ENCODE peak calls at places on chromosome X, in four cellular contexts. N, T, S and U are unnamed samples.

GRCh38 chrX:150211988-150212387 is 151.1 kb upstream of the MAMLD1 start:
- DNase-seq in N (no peak), T (no peak), S (no peak), U (no peak)

GRCh38 chrX:70444326-70445196 is at the start of gene DLG3:
- DNase-seq in N (no peak), T (peak), S (no peak), U (no peak)

GRCh38 chrX:17564689-17565409 is 172.4 kb upstream of the SCML1 start:
- DNase-seq in N (no peak), T (no peak), S (no peak), U (no peak)

GRCh38 chrX:46577116-46578005 is 3.8 kb downstream of the CHST7 start:
- DNase-seq in N (no peak), T (no peak), S (no peak), U (no peak)

GRCh38 chrX:23752740-23753435 is 9.8 kb upstream of the ACOT9 start:
- DNase-seq in N (no peak), T (no peak), S (no peak), U (no peak)

GRCh38 chrX:102840871-102841705 is 96.0 kb upstream of the RAB40AL start:
- DNase-seq in N (no peak), T (no peak), S (no peak), U (no peak)

GRCh38 chrX:8504451-8504850 is 39.8 kb downstream of the VCX3B start:
- DNase-seq in N (no peak), T (no peak), S (no peak), U (no peak)

GRCh38 chrX:11197671-11198070 is 86.5 kb downstream of the HCCS start:
- DNase-seq in N (no peak), T (no peak), S (no peak), U (no peak)

GRCh38 chrX:12421918-12422317 is 283.6 kb downstream of the FRMPD4 start:
- DNase-seq in N (no peak), T (no peak), S (no peak), U (no peak)